ENCODE peak calls at places on chromosomes 7 and 10, in four cellular contexts. L, V, R and B are unnamed samples.

GRCh38 chr7:148652773-148653172 is 45.9 kb upstream of the CUL1 start:
- DNase-seq in L (no peak), V (no peak), R (no peak), B (no peak)

GRCh38 chr10:14750900-14751575 is 23.7 kb downstream of the FAM107B start:
- DNase-seq in R (no peak), L (no peak), V (no peak), B (no peak)

GRCh38 chr7:10122573-10123100 is 851.0 kb upstream of the PHF14 start:
- DNase-seq in L (no peak), R (no peak), V (no peak), B (no peak)

GRCh38 chr10:3785849-3786290 is 861 bp upstream of the KLF6 start:
- DNase-seq in R (no peak), L (no peak), V (no peak), B (peak)

GRCh38 chr10:46234431-46235060 is 52.3 kb upstream of the ANTXRL start:
- DNase-seq in R (no peak), V (no peak), L (no peak), B (no peak)

GRCh38 chr7:95758187-95758586 is 14.2 kb upstream of the DYNC1I1 start:
- DNase-seq in R (no peak), L (no peak), V (no peak), B (no peak)

GRCh38 chr7:138865843-138866242 is 67.8 kb upstream of the ATP6V0A4 start:
- DNase-seq in R (peak), V (no peak), L (peak), B (no peak)

GRCh38 chr10:49649936-49650723 is 29.3 kb upstream of the C10orf53 start:
- DNase-seq in V (no peak), R (no peak), L (no peak), B (no peak)

GRCh38 chr7:962401-963081 is 8.1 kb upstream of the ADAP1 start:
- DNase-seq in V (no peak), L (no peak), R (no peak), B (no peak)

GRCh38 chr7:42691030-42691639 is 220.7 kb downstream of the C7orf25 start:
- DNase-seq in R (no peak), L (no peak), V (peak), B (peak)

GRCh38 chr10:91551856-91552255 is 81.0 kb downstream of the PPP1R3C start:
- DNase-seq in L (peak), V (peak), R (no peak), B (peak)

GRCh38 chr10:86744067-86744725 is 12.2 kb upstream of the BMPR1A start:
- DNase-seq in L (no peak), V (no peak), R (no peak), B (no peak)

DNA sequence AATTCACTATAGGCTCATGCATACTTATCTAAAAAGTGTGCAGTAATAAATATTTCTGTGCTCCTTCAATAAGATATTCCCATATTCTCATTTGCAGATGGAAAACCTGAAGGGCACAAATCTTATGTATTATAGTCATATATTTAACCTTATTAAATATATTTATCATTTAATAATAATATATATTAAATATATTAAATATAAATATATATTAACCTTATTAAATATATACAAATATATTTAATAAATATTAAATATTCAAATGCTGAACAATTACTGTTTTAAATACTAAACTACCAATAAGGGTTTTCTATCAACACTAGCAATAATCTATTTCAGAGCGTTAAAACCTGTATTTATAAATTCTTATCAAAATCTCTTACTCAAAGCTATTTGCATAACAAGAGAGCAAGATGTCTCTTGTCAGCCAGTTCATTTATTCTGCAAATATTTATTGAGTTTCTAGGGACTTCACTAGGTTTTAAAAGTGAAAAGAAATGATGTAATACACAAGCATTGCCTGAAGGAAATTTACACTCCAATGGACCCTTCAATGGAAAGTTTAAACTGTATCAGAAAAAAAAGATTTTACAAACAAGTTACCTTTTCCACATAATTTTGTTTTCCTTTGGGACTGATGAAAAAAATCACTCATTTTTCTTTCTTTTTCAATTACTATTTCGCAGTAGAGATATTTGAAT is 159.2 kb downstream of the AGMO start:
- DNase-seq in L (no peak), R (no peak), V (no peak), B (no peak)
- TF ChIP-seq JUNB in L (no peak), R (no peak), V (no peak), B (no peak)

GRCh38 chr10:9097991-9098306 is 1043.5 kb downstream of the GATA3 start:
- DNase-seq in V (no peak), L (no peak), R (no peak), B (no peak)
- TF ChIP-seq EP300 in V (no peak), L (no peak), R (no peak), B (no peak)

DNA sequence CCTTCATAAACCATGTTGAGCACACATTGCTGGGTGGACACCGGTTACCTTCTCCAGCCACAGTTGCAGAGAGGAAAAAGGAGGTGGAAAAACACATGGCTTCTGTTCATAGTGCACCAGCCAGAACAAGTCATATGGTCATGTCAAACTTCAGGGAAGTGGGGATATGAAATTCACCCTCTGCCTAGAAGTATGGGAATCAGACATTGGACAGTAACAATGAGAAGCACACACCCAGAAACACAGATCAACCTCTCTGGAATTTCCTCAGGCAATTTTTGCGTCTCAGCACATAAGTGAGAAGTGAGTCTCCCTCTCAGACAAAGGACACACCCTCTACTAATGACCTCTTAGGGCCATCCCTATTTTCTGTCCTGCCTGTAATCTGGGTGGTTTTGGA is 172.6 kb upstream of the SVIL start:
- DNase-seq in V (no peak), L (no peak), R (no peak), B (peak)
- TF ChIP-seq RFX5 in V (no peak), L (no peak), R (no peak), B (no peak)

GRCh38 chr10:59104186-59104585 is 72.3 kb upstream of the PHYHIPL start:
- DNase-seq in L (no peak), V (no peak), R (no peak), B (no peak)
- TF ChIP-seq JUNB in L (no peak), V (no peak), R (no peak), B (no peak)

DNA sequence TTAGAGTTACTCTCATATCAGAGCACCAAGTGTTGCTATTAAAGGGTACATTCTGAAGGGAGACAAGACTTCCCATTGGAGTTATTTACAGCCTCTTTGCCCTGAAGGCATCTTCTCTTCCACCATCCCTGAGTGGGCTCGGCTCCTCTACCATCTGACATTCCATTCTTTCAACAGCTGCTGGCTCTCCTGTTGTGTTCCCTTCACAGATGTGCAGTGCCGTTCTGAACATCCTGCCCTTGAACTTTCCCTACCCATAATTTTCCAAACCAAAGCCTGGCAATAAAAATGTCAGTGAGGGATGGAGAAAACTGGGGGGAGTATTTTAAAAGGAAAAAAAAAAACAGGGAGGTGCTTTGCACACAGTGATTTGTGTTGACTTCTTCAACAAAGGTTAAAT is 392.9 kb downstream of the KCNMA1 start:
- DNase-seq in L (no peak), V (no peak), R (no peak), B (no peak)
- TF ChIP-seq EP300 in L (no peak), V (no peak), R (no peak), B (no peak)

DNA sequence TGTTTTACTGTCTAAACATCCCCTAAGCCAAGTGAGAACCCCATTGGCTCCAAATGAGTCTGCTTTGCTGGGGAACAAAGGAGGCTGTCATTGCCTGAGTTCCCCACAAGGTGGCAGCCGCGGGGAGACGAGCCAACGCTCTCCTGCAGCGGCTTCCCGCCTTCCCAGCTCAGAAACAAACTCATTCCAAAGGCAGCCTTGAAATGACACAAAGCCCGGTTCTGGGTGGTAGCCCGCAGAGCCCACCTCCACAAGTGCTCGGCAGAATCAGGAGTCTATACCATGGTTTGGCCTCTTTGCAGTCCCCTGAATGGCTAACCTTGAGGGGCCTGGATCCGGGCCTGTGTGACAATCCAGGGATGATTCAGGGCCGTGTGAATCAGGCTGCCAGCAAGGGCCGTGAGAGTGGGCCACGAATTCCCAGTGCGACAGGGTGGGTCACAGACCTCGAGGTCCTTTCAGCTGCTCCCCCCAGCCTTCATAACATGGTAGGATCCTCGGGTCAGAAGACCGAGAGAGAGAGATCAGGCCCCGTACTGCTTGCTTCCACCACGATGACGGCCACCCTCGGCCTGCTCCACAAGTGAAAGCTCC is 79.7 kb downstream of the DLG5 start:
- DNase-seq in V (peak), L (peak), R (no peak), B (peak)
- TF ChIP-seq RFX5 in V (no peak), L (no peak), R (no peak), B (no peak)

GRCh38 chr7:27459021-27459728 is 203.5 kb downstream of the HIBADH start:
- DNase-seq in L (no peak), R (no peak), V (no peak), B (no peak)

GRCh38 chr7:27464970-27465369 is 197.7 kb downstream of the HIBADH start:
- DNase-seq in V (no peak), L (no peak), R (no peak), B (no peak)

GRCh38 chr7:27466703-27467102 is 196.0 kb downstream of the HIBADH start:
- DNase-seq in R (no peak), L (no peak), V (no peak), B (no peak)

GRCh38 chr7:27459729-27460048 is 203.0 kb downstream of the HIBADH start:
- DNase-seq in L (no peak), R (no peak), V (no peak), B (no peak)

DNA sequence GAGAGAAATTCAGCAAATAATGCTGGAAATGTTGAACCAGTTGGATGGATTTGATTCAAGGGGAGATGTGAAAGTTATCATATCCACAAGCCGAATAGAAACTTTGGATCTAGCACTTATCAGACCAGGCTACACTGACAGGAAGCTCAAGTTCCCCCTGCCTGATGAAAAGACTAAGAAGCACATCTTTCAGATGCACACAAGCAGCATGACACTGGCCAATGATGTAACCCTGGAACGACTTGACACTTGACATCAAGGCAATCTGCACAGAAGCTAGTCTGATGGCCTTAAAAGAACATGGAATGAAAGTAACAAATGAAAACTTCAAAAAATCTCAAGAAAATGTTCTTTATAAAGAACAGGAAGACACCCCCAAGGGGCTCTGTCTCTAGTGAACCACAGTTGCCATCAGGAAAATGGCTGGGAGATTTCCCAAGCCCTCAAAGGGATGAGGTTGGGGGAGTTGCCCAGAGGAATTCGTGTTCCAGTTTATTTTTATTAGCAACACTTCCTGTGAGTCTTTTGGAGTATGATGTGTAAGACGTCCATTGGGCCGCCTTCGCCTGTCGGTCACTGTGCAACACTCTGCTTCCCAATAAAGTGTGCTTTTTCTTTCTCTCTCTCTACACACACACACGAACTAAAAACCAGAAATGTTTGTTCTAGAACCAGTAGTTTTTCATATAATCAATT is 200.0 kb downstream of the HIBADH start:
- DNase-seq in V (no peak), R (no peak), L (no peak), B (no peak)
- TF ChIP-seq JUNB in V (no peak), R (no peak), L (no peak), B (no peak)

GRCh38 chr7:55065511-55066229 is 46.9 kb downstream of the EGFR start:
- DNase-seq in R (peak), L (no peak), V (peak), B (peak)
- TF ChIP-seq EP300 in R (no peak), L (no peak), V (peak), B (no peak)

GRCh38 chr7:87106974-87107612 is 45.2 kb upstream of the DMTF1 start:
- DNase-seq in R (no peak), V (no peak), L (peak), B (no peak)
- TF ChIP-seq RFX5 in R (no peak), V (no peak), L (no peak), B (no peak)

DNA sequence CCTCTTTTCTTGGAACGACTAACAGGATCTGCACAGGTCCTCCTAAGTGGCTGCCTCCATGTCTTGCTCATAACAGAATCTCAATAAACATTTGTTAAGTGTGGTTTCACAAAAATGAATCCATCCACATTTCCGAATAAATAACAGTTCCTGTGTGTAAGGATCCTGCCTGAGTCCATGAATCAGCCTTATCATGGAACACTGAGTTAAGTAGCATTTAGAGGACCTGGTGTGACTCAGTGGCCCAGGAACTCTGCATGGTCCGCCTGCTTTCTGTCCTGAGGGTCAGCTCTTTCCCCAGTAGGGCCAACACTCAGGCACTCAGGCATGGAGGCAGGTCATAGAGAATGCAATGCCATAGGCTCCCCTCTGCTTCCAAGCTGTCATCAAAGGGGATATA is 15.8 kb upstream of the C10orf90 start:
- DNase-seq in V (no peak), R (no peak), L (no peak), B (no peak)
- TF ChIP-seq JUNB in V (no peak), R (no peak), L (no peak), B (no peak)